ENCODE peak calls at places on chromosomes 7 and 10, in eight cellular contexts. J, A, R, M, V, D, U and B are unnamed samples.

GRCh38 chr7:79386688-79387422 is 66.6 kb downstream of the MAGI2 start:
- DNase-seq in J (no peak), A (no peak), R (no peak), M (peak; percentile 43), V (peak; percentile 84), D (no peak), U (peak; percentile 10), B (no peak)

GRCh38 chr10:61588770-61589211 is 73.9 kb upstream of the CABCOCO1 start:
- DNase-seq in J (no peak), A (peak; percentile 1), R (no peak), M (no peak), V (peak; percentile 6), D (no peak), U (no peak), B (no peak)

GRCh38 chr10:110567201-110568054 is at the start of gene SMC3:
- DNase-seq in J (peak; percentile 85), A (peak; percentile 98), R (peak; percentile 93), M (peak; percentile 94), V (peak; percentile 95), D (peak; percentile 89), U (peak; percentile 81), B (peak; percentile 84)

GRCh38 chr7:22359156-22359697 is 2.3 kb upstream of the RAPGEF5 start:
- DNase-seq in J (no peak), A (no peak), R (no peak), M (no peak), V (no peak), D (no peak), U (no peak), B (no peak)

GRCh38 chr7:8908889-8909288 is 475.5 kb downstream of the NXPH1 start:
- DNase-seq in J (no peak), A (no peak), R (no peak), M (no peak), V (no peak), D (no peak), U (no peak), B (no peak)

GRCh38 chr10:124744688-124745055 is 494 bp upstream of the FAM53B start:
- DNase-seq in J (no peak), A (no peak), R (no peak), M (peak; percentile 78), V (peak; percentile 72), D (no peak), U (no peak), B (no peak)

GRCh38 chr10:46525177-46525823 is 31.2 kb downstream of the GPRIN2 start:
- DNase-seq in J (peak; percentile 42), A (peak; percentile 55), R (no peak), M (peak; percentile 54), V (peak; percentile 70), D (peak; percentile 29), U (peak; percentile 60), B (peak; percentile 51)

GRCh38 chr7:120353171-120353570 is 80.2 kb downstream of the KCND2 start:
- DNase-seq in J (no peak), A (no peak), R (no peak), M (no peak), V (no peak), D (no peak), U (no peak), B (no peak)

GRCh38 chr7:14717711-14718304 is 184.7 kb downstream of the DGKB start:
- DNase-seq in J (no peak), A (no peak), R (no peak), M (no peak), V (peak; percentile 20), D (peak; percentile 4), U (no peak), B (no peak)

GRCh38 chr7:121020243-121020642 is 31.7 kb downstream of the CPED1 start:
- DNase-seq in J (no peak), A (no peak), R (no peak), M (peak; percentile 48), V (peak; percentile 84), D (no peak), U (peak; percentile 43), B (no peak)

GRCh38 chr7:108311446-108312168 is 144.6 kb downstream of the NRCAM start:
- DNase-seq in J (no peak), A (no peak), R (no peak), M (peak; percentile 76), V (peak; percentile 84), D (no peak), U (peak; percentile 54), B (no peak)

GRCh38 chr10:21975378-21975990 is 28.0 kb downstream of the DNAJC1 start:
- DNase-seq in J (no peak), A (no peak), R (no peak), M (no peak), V (no peak), D (no peak), U (no peak), B (no peak)

GRCh38 chr10:14548970-14549369 is 218.2 kb upstream of the FRMD4A start:
- DNase-seq in J (no peak), A (no peak), R (peak; percentile 32), M (peak; percentile 13), V (no peak), D (no peak), U (no peak), B (no peak)

GRCh38 chr7:113487925-113488731 is 369.8 kb upstream of the SMIM30 start:
- DNase-seq in J (no peak), A (no peak), R (no peak), M (no peak), V (no peak), D (no peak), U (no peak), B (no peak)

GRCh38 chr10:89494615-89495014 is 40.8 kb downstream of the SLC16A12 start:
- DNase-seq in J (no peak), A (no peak), R (no peak), M (peak; percentile 35), V (no peak), D (no peak), U (no peak), B (no peak)

GRCh38 chr7:127638197-127638596 is 13.8 kb upstream of the SND1 start:
- DNase-seq in J (no peak), A (no peak), R (no peak), M (no peak), V (no peak), D (no peak), U (no peak), B (no peak)

GRCh38 chr7:157676456-157677255 is 339.9 kb downstream of the DNAJB6 start:
- DNase-seq in J (no peak), A (no peak), R (no peak), M (no peak), V (no peak), D (no peak), U (no peak), B (no peak)

GRCh38 chr10:132144086-132144485 is 42.7 kb upstream of the DPYSL4 start:
- DNase-seq in J (no peak), A (no peak), R (no peak), M (no peak), V (no peak), D (no peak), U (no peak), B (no peak)

GRCh38 chr10:78518224-78518623 is 484.6 kb downstream of the RPS24 start:
- DNase-seq in J (no peak), A (no peak), R (no peak), M (no peak), V (no peak), D (no peak), U (no peak), B (no peak)

GRCh38 chr7:25260862-25261454 is 32.7 kb upstream of the NPVF start:
- DNase-seq in J (peak; percentile 26), A (no peak), R (no peak), M (peak; percentile 55), V (peak; percentile 55), D (no peak), U (peak; percentile 33), B (no peak)

GRCh38 chr7:26376208-26376917 is 84.7 kb downstream of the SNX10 start:
- DNase-seq in J (no peak), A (peak; percentile 56), R (no peak), M (no peak), V (no peak), D (no peak), U (no peak), B (no peak)